ENCODE peak calls at places on chromosome 13, in four cellular contexts. X is vagina, M is brain microvascular endothelial cell, H is astrocyte of the cerebellum. U is an unnamed sample.

GRCh38 chr13:91664036-91664435 is 265.6 kb downstream of the GPC5 start:
- DNase-seq in X (no peak), M (no peak), H (no peak), U (no peak)

GRCh38 chr13:24997367-24997967 is 98.5 kb upstream of the PABPC3 start:
- DNase-seq in X (no peak), M (peak; percentile 44), H (peak; percentile 16), U (no peak)

GRCh38 chr13:74272826-74273225 is 138.6 kb upstream of the KLF12 start:
- DNase-seq in X (no peak), M (no peak), H (no peak), U (no peak)

GRCh38 chr13:30915691-30916541 is 9.8 kb downstream of the MEDAG start:
- DNase-seq in X (no peak), M (no peak), H (no peak), U (no peak)

GRCh38 chr13:35512271-35512920 is 35.9 kb upstream of the MAB21L1 start:
- DNase-seq in X (no peak), M (peak; percentile 89), H (peak; percentile 99), U (peak; percentile 52)

GRCh38 chr13:94712287-94712811 is at the start of gene SOX21:
- DNase-seq in X (no peak), M (no peak), H (no peak), U (no peak)

GRCh38 chr13:103758222-103758621 is 692.0 kb upstream of the SLC10A2 start:
- DNase-seq in X (no peak), M (no peak), H (no peak), U (no peak)

GRCh38 chr13:23558675-23559536 is 11.3 kb upstream of the TNFRSF19 start:
- DNase-seq in X (no peak), M (peak; percentile 83), H (peak; percentile 44), U (peak; percentile 75)

GRCh38 chr13:98372886-98373285 is 195.8 kb upstream of the RNF113B start:
- DNase-seq in X (no peak), M (peak; percentile 37), H (peak; percentile 19), U (no peak)

GRCh38 chr13:113997845-113998751 is 24.2 kb upstream of the C13orf46 start:
- DNase-seq in X (no peak), M (peak; percentile 77), H (no peak), U (no peak)

GRCh38 chr13:24038405-24038804 is 122.1 kb upstream of the SPATA13 start:
- DNase-seq in X (no peak), M (peak; percentile 53), H (peak; percentile 63), U (no peak)

GRCh38 chr13:42812311-42812710 is 30.9 kb downstream of the FAM216B start:
- DNase-seq in X (no peak), M (peak; percentile 34), H (no peak), U (no peak)

GRCh38 chr13:35481777-35482176 is 5.3 kb upstream of the MAB21L1 start:
- DNase-seq in X (no peak), M (no peak), H (no peak), U (no peak)

GRCh38 chr13:112333756-112334543 is 42.2 kb upstream of the SPACA7 start:
- DNase-seq in X (no peak), M (peak; percentile 53), H (no peak), U (no peak)

GRCh38 chr13:36774895-36775294 is 44.1 kb upstream of the RFXAP start:
- DNase-seq in X (no peak), M (no peak), H (no peak), U (no peak)

GRCh38 chr13:97113231-97114001 is 108.7 kb upstream of the MBNL2 start:
- DNase-seq in X (no peak), M (no peak), H (no peak), U (no peak)

GRCh38 chr13:93200626-93201025 is 26.0 kb upstream of the GPC6 start:
- DNase-seq in X (no peak), M (no peak), H (no peak), U (no peak)
- H3K4me3 ChIP-seq in X (no peak overlapping the region), M (no peak overlapping the region), H (no peak overlapping the region), U (no peak overlapping the region)

GRCh38 chr13:26716984-26717383 is 43.6 kb downstream of the GPR12 start:
- DNase-seq in X (no peak), M (no peak), H (no peak), U (no peak)

GRCh38 chr13:26718146-26718545 is 42.4 kb downstream of the GPR12 start:
- DNase-seq in X (no peak), M (no peak), H (no peak), U (no peak)

GRCh38 chr13:26721251-26721939 is 39.2 kb downstream of the GPR12 start:
- DNase-seq in X (no peak), M (no peak), H (no peak), U (no peak)

GRCh38 chr13:26718872-26719271 is 41.7 kb downstream of the GPR12 start:
- DNase-seq in X (no peak), M (no peak), H (no peak), U (no peak)

GRCh38 chr13:26719356-26719945 is 41.1 kb downstream of the GPR12 start:
- DNase-seq in X (no peak), M (no peak), H (no peak), U (no peak)
- TF ChIP-seq CTCF in X (no peak), M (peak; percentile 44), H (no peak), U (no peak)

GRCh38 chr13:48770372-48770771 is 116.6 kb downstream of the CYSLTR2 start:
- DNase-seq in X (no peak), M (no peak), H (no peak), U (no peak)
- H3K4me3 ChIP-seq in X (no peak overlapping the region), M (no peak overlapping the region), H (no peak overlapping the region), U (no peak overlapping the region)

DNA sequence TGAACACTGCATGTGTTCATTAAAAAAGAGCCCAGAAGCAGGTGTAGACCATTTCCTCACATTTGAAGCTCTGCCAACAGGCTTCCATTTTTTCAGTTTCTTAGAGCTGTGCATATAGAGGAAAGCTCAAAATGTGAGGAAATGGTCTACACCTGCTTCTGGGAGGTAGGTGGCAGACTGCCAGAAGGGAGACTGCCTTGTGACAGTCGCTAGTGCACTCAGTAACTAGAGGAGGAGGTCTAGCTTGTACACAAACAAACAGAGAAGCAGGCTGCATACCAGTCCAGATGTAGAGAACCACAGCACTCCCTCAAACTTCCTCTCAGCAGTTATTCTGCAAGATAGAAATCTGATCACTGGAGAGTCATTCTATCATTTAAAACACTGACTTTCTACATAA is 800.2 kb downstream of the EFNB2 start:
- DNase-seq in X (no peak), M (no peak), H (no peak), U (no peak)
- TF ChIP-seq CTCF in X (no peak), M (no peak), H (no peak), U (no peak)

DNA sequence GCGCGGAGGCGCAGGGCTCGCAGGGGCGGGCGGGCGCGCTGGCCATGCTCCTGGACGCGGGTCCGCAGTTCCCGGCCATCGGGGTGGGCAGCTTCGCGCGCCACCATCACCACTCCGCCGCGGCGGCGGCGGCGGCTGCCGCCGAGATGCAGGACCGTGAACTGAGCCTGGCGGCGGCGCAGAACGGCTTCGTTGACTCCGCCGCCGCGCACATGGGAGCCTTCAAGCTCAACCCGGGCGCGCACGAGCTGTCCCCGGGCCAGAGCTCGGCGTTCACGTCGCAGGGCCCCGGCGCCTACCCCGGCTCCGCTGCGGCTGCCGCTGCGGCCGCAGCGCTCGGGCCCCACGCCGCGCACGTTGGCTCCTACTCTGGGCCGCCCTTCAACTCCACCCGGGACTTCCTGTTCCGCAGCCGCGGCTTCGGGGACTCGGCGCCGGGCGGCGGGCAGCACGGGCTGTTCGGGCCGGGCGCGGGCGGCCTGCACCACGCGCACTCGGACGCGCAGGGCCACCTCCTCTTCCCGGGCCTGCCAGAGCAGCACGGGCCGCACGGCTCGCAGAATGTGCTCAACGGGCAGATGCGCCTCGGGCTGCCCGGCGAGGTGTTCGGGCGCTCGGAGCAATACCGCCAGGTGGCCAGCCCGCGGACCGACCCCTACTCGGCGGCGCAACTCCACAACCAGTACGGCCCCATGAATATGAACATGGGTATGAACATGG is 597 bp downstream of the ZIC2 start:
- DNase-seq in X (no peak), M (no peak), H (no peak), U (no peak)
- H3K4me3 ChIP-seq in X (peak overlapping the region; percentile 46), M (peak overlapping the region; percentile 61), H (peak overlapping the region; percentile 94), U (no peak overlapping the region)

DNA sequence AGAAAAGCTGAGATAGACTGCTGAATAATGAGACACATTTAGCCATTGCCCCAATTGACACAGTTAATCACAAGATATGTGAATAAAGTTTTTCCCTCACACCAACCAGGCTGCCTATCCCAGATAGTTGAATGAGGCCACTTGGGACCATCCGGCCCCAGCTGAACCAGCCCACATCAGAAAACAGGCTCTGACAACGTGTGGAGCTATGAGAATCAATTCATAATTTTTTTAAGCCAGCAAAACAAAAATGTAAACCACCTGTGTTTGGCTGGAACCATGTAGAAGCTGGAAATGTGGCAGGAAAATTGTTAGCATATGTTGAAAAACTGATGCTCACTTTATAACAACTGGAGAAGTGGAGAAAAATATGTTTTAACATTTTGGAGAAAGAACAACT is 1161.3 kb downstream of the SLITRK1 start:
- DNase-seq in X (no peak), M (no peak), H (no peak), U (no peak)
- TF ChIP-seq CTCF in X (no peak), M (no peak), H (no peak), U (no peak)

DNA sequence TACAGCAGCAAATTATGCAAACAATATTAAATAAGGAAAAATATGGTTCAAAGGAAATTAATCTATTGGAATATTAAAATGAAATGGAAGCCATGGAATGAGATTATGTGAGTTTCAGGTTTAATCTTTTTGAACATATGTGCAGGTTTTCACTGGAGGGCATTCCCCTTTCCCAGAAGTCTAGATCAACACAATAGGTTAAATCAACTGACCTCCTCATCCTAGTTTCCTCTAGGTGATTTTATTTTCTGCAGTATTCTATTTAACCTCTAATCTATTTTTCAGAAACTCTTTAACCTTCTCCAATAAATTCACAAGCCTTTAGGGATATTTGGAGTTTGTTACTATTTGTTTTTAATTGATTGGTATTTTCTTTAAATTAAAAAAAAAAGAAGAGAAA is 2657.6 kb upstream of the PCDH20 start:
- DNase-seq in X (no peak), M (no peak), H (no peak), U (no peak)
- H3K4me3 ChIP-seq in X (no peak overlapping the region), M (no peak overlapping the region), H (no peak overlapping the region), U (no peak overlapping the region)

DNA sequence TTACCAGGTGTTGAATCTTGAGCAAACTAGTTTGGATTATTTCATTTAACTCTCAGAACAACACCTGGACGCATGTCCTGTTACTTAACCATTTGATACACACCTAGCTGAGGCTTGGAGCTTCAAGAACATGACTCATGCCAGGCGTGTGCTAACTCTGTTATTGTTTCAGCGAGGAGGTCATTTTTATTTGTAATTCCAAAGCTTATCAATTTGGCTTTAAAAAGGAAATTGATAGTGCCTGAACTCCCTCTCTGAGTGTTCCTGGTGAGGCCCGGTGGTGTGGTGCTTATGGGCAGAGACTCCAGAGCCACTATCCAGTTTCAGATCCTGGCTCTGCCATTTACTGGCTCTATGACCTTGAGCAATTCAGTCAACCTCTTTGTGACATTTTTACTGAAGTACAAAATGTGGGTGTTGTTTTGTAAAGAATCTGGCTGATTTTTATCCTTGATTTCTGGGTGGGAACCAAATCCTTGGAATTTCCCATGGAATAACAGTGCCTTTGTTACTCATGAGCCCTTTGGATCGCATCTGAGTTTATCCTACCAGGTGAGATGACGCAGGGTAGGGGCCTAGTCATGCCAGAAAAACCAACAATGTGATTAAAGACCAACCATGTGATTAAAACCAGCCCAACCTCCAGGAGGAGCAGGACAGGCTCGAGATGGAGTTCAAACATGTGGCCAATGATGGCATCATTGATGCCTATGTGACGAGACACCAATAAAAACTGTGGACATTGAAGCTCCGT is 198.8 kb downstream of the MYO16 start:
- DNase-seq in X (no peak), M (no peak), H (no peak), U (no peak)
- TF ChIP-seq CTCF in X (no peak), M (no peak), H (no peak), U (no peak)